ENCODE peak calls at places on chromosomes 1 and 21, in five cellular contexts. L is AG10803, Y is BJ, T is cardiac fibroblast, A is NB4. M is an unnamed sample.

GRCh38 chr1:155947292-155947691 is 5.9 kb downstream of the RXFP4 start:
- DNase-seq in L (no peak), Y (no peak), T (no peak), A (no peak), M (no peak)

GRCh38 chr1:224380003-224380402 is 23.3 kb downstream of the CNIH4 start:
- DNase-seq in L (no peak), Y (no peak), T (no peak), A (peak), M (no peak)

GRCh38 chr1:34915521-34915920 is 13.9 kb downstream of the DLGAP3 start:
- DNase-seq in L (no peak), Y (no peak), T (no peak), A (no peak), M (no peak)

GRCh38 chr1:157196245-157196543 is 58.0 kb upstream of the ETV3 start:
- DNase-seq in L (no peak), Y (no peak), T (no peak), A (no peak), M (no peak)

GRCh38 chr1:27597511-27598216 is 6.3 kb downstream of the AHDC1 start:
- DNase-seq in L (peak), Y (no peak), T (no peak), A (no peak), M (no peak)

GRCh38 chr1:158022554-158023278 is 29.3 kb downstream of the KIRREL1 start:
- DNase-seq in L (peak), Y (no peak), T (no peak), A (no peak), M (no peak)

GRCh38 chr21:45964649-45965048 is 16.9 kb upstream of the COL6A1 start:
- DNase-seq in L (no peak), Y (no peak), T (no peak), A (no peak), M (no peak)

GRCh38 chr1:905811-906531 is 17.8 kb upstream of the SAMD11 start:
- DNase-seq in L (no peak), Y (no peak), T (no peak), A (peak), M (no peak)

GRCh38 chr1:181483084-181483559 is at the start of gene CACNA1E:
- DNase-seq in L (no peak), Y (no peak), T (no peak), A (no peak), M (no peak)

GRCh38 chr1:53038565-53038964 is 23.4 kb upstream of the PODN start:
- DNase-seq in L (no peak), Y (no peak), T (no peak), A (no peak), M (no peak)

GRCh38 chr21:26751305-26751704 is 93.9 kb downstream of the ADAMTS1 start:
- DNase-seq in L (no peak), Y (no peak), T (no peak), A (no peak), M (no peak)

GRCh38 chr1:168942165-168942564 is 164.3 kb upstream of the ATP1B1 start:
- DNase-seq in L (no peak), Y (no peak), T (no peak), A (no peak), M (no peak)

GRCh38 chr1:184160236-184160635 is 108.7 kb downstream of the TSEN15 start:
- DNase-seq in L (peak), Y (peak), T (peak), A (peak), M (no peak)

GRCh38 chr1:154753426-154753825 is 116.7 kb downstream of the KCNN3 start:
- DNase-seq in L (no peak), Y (no peak), T (no peak), A (no peak), M (no peak)

GRCh38 chr21:16522512-16522911 is 792.7 kb downstream of the USP25 start:
- DNase-seq in L (peak), Y (peak), T (peak), A (no peak), M (no peak)

GRCh38 chr1:103496014-103496635 is 29.4 kb upstream of the RNPC3 start:
- DNase-seq in L (peak), Y (peak), T (peak), A (no peak), M (no peak)

GRCh38 chr1:59150537-59151386 is 146.1 kb upstream of the FGGY start:
- DNase-seq in L (peak), Y (peak), T (peak), A (peak), M (peak)

GRCh38 chr1:204959836-204960235 is 83.2 kb upstream of the CNTN2 start:
- DNase-seq in L (no peak), Y (no peak), T (no peak), A (no peak), M (no peak)

GRCh38 chr1:150365945-150366344 is 2.0 kb downstream of the RPRD2 start:
- DNase-seq in L (no peak), Y (no peak), T (peak), A (peak), M (no peak)

GRCh38 chr21:45126085-45126687 is 51.8 kb downstream of the ADARB1 start:
- DNase-seq in L (no peak), Y (no peak), T (no peak), A (no peak), M (no peak)

GRCh38 chr1:47225430-47226100 is 6.5 kb downstream of the TAL1 start:
- DNase-seq in L (no peak), Y (no peak), T (no peak), A (no peak), M (no peak)

GRCh38 chr1:202074985-202075773 is 47.5 kb upstream of the GPR37L1 start:
- DNase-seq in L (no peak), Y (no peak), T (no peak), A (no peak), M (no peak)

GRCh38 chr1:18069903-18070302 is 37.7 kb upstream of the IGSF21 start:
- DNase-seq in L (no peak), Y (no peak), T (no peak), A (no peak), M (no peak)

GRCh38 chr1:43853161-43853921 is 80.3 kb upstream of the ARTN start:
- DNase-seq in L (peak), Y (no peak), T (peak), A (peak), M (peak)

GRCh38 chr1:6245869-6246496 is 2.0 kb downstream of the HES3 start:
- DNase-seq in L (no peak), Y (no peak), T (no peak), A (no peak), M (no peak)

GRCh38 chr1:155961937-155962336 is 16.4 kb downstream of the ARHGEF2 start:
- DNase-seq in L (peak), Y (peak), T (peak), A (peak), M (peak)

GRCh38 chr1:200180821-200181220 is 153.3 kb downstream of the NR5A2 start:
- DNase-seq in L (peak), Y (no peak), T (peak), A (no peak), M (peak)

GRCh38 chr1:200181861-200182260 is 154.4 kb downstream of the NR5A2 start:
- DNase-seq in L (no peak), Y (no peak), T (no peak), A (no peak), M (no peak)

GRCh38 chr1:200183637-200184036 is 156.1 kb downstream of the NR5A2 start:
- DNase-seq in L (peak), Y (no peak), T (peak), A (no peak), M (no peak)

GRCh38 chr1:200182701-200183100 is 155.2 kb downstream of the NR5A2 start:
- DNase-seq in L (no peak), Y (no peak), T (no peak), A (no peak), M (no peak)

DNA sequence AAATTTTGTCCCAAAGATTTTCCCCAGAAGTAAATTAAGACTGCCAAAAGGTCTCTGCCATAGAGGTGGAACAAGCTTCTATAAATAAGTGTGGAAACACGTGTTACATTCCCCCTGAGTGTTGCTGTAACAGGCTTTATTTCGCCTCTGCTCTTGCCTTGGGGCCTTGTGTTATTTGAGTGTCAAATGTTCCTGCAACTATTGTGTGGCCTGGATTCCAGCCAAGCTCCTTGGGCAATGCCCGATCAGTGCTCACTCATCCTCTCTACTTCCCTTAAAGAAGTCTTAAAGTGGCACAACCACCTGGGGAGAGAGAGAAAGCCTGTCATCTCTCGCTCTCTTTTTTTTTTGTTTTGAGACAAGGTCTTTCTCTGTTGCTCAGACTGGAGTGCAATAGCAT is 156.7 kb downstream of the NR5A2 start:
- DNase-seq in L (peak), Y (no peak), T (peak), A (peak), M (peak)
- H3K4me3 ChIP-seq in L (no peak), Y (no peak), T (no peak), A (no peak), M (no peak)

GRCh38 chr1:226404904-226405222 is 3.0 kb downstream of the PARP1 start:
- DNase-seq in L (no peak), Y (no peak), T (no peak), A (no peak), M (no peak)

GRCh38 chr1:226404063-226404903 is 3.6 kb downstream of the PARP1 start:
- DNase-seq in L (peak), Y (no peak), T (peak), A (no peak), M (no peak)

GRCh38 chr1:226405411-226405988 is 2.4 kb downstream of the PARP1 start:
- DNase-seq in L (no peak), Y (no peak), T (no peak), A (peak), M (no peak)

GRCh38 chr1:226402615-226403521 is 5.0 kb downstream of the PARP1 start:
- DNase-seq in L (no peak), Y (no peak), T (no peak), A (no peak), M (no peak)

DNA sequence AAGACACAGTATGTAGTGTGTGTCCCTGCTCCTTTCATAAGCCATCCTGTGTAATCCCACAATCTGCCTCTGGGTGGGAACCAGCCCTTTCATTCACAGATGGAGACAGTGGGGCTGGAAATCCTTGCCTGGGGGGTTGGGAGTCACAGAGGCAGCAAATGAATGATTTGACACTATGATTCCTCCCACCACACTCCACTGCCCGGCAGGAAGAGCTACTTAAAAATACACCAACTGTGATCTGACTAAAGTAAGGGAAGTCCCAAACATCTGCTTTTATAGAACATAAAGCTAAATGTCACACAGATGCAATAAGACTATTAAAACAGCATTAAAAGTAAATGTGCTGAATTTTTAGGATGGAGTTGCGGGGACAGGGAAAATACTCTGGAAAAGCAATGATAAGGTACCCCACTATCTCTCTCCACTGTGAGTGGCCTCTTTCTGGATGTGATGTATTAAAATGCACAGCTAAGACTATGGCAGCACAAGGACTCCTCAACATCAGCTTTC is 4.3 kb downstream of the PARP1 start:
- DNase-seq in L (peak), Y (no peak), T (peak), A (peak), M (no peak)
- TF ChIP-seq CTCF in L (peak), Y (peak), T (peak), A (peak), M (peak)

GRCh38 chr1:112703706-112704105 is 3.2 kb downstream of the RHOC start:
- DNase-seq in L (no peak), Y (no peak), T (no peak), A (no peak), M (no peak)
- H3K4me3 ChIP-seq in L (no peak), Y (no peak), T (no peak), A (no peak), M (no peak)

GRCh38 chr1:63559357-63559756 is 33.9 kb upstream of the PGM1 start:
- DNase-seq in L (no peak), Y (no peak), T (no peak), A (no peak), M (no peak)

GRCh38 chr1:63555480-63555879 is 32.2 kb downstream of the EFCAB7 start:
- DNase-seq in L (no peak), Y (no peak), T (no peak), A (no peak), M (no peak)

DNA sequence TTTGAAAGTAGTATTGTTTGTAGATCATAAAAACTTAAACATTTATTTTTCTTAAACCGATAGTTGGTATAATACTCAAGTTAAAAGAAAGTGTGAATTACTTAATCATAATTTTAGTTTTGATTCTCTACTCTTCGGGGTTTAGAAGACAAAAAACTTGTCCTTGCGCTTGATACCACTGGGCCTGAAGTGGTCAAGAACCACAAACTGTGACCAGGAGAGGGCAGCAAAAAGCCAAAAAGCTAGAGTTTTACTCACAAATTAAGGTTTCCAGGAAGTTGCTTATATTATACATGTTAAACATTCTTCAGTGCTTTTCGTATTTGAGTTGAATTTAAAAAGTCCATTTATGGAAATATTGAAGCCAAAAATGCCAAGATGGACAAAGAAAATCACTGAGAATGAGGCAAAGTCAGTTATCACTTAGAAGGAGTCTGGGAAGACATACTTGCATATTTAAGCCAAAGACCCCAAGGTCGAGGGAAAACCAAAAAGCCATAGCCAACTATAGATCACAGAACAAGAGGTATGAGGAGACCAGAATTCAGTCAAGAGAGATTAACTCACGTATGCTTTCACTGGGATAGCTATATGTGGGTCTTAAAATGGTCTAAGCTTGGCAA is 34.2 kb downstream of the EFCAB7 start:
- DNase-seq in L (peak), Y (no peak), T (peak), A (peak), M (peak)
- TF ChIP-seq CTCF in L (peak), Y (peak), T (peak), A (peak), M (peak)